ENCODE peak calls at places on chromosome 12, in four cellular contexts. F is neural progenitor cell, X is T-helper 2 cell, J is AG20443. V is an unnamed sample.

GRCh38 chr12:89552376-89552775 is 26.5 kb upstream of the POC1B start:
- DNase-seq in X (no peak), F (no peak), J (peak; percentile 17), V (no peak)

GRCh38 chr12:129564768-129565167 is 339.1 kb downstream of the TMEM132D start:
- DNase-seq in F (no peak), J (no peak), X (no peak), V (no peak)

GRCh38 chr12:10771132-10771733 is 31.2 kb downstream of the TAS2R7 start:
- DNase-seq in J (peak; percentile 39), X (no peak), F (peak; percentile 12), V (peak; percentile 44)

GRCh38 chr12:98417303-98417702 is 98.1 kb upstream of the TMPO start:
- DNase-seq in J (no peak), F (no peak), X (no peak), V (no peak)

GRCh38 chr12:40002178-40003169 is 103.4 kb downstream of the SLC2A13 start:
- DNase-seq in X (no peak), J (no peak), F (no peak), V (no peak)

GRCh38 chr12:87259405-87259804 is 769.8 kb downstream of the C12orf50 start:
- DNase-seq in X (no peak), J (no peak), F (no peak), V (no peak)

GRCh38 chr12:54977155-54977554 is 7.4 kb downstream of the TESPA1 start:
- DNase-seq in X (no peak), F (no peak), J (peak; percentile 79), V (no peak)

GRCh38 chr12:57864811-57865751 is 18.6 kb upstream of the CTDSP2 start:
- DNase-seq in X (peak; percentile 50), J (peak; percentile 96), F (peak; percentile 67), V (no peak)

GRCh38 chr12:6570264-6570887 is 2.3 kb upstream of the NOP2 start:
- DNase-seq in F (peak; percentile 76), J (peak; percentile 50), X (no peak), V (peak; percentile 79)

GRCh38 chr12:617304-617915 is 45.8 kb downstream of the NINJ2 start:
- DNase-seq in X (no peak), J (peak; percentile 33), F (no peak), V (no peak)

GRCh38 chr12:107352347-107353081 is 259.2 kb upstream of the CRY1 start:
- DNase-seq in F (no peak), X (no peak), J (no peak), V (no peak)

GRCh38 chr12:96981053-96981452 is 74.0 kb downstream of the NEDD1 start:
- DNase-seq in X (no peak), J (peak; percentile 85), F (no peak), V (no peak)

GRCh38 chr12:66823857-66824570 is 145.1 kb upstream of the GRIP1 start:
- DNase-seq in J (no peak), F (no peak), X (no peak), V (peak; percentile 16)

GRCh38 chr12:131785763-131786330 is 42.3 kb upstream of the MMP17 start:
- DNase-seq in F (no peak), J (no peak), X (no peak), V (peak; percentile 19)

GRCh38 chr12:638948-639557 is 24.2 kb downstream of the NINJ2 start:
- DNase-seq in X (no peak), F (no peak), J (no peak), V (no peak)

GRCh38 chr12:79360936-79361335 is 329.8 kb downstream of the PAWR start:
- DNase-seq in X (no peak), J (no peak), F (no peak), V (no peak)

GRCh38 chr12:64099430-64099829 is 122.7 kb downstream of the KICS2 start:
- DNase-seq in X (no peak), J (peak; percentile 90), F (no peak), V (no peak)

GRCh38 chr12:104680506-104680905 is 223.8 kb downstream of the CHST11 start:
- DNase-seq in J (no peak), X (no peak), F (no peak), V (no peak)

GRCh38 chr12:5715076-5715475 is 230.0 kb downstream of the ANO2 start:
- DNase-seq in J (no peak), F (no peak), X (no peak), V (no peak)

GRCh38 chr12:26523708-26524150 is 309.3 kb downstream of the ITPR2 start:
- DNase-seq in X (no peak), F (no peak), J (peak; percentile 92), V (peak; percentile 66)

GRCh38 chr12:103824845-103825244 is 16.2 kb downstream of the NT5DC3 start:
- DNase-seq in X (no peak), J (no peak), F (no peak), V (no peak)

GRCh38 chr12:49491823-49492222 is 47.0 kb upstream of the KCNH3 start:
- DNase-seq in J (no peak), X (no peak), F (no peak), V (no peak)

GRCh38 chr12:120468271-120468845 is 1.2 kb downstream of the SRSF9 start:
- DNase-seq in F (peak; percentile 67), J (peak; percentile 62), X (no peak), V (peak; percentile 28)

GRCh38 chr12:109153711-109154434 is 37.5 kb downstream of the ACACB start:
- DNase-seq in F (peak; percentile 51), J (no peak), X (no peak), V (peak; percentile 25)

GRCh38 chr12:92496790-92497189 is 206.0 kb upstream of the PLEKHG7 start:
- DNase-seq in J (no peak), X (no peak), F (no peak), V (no peak)

GRCh38 chr12:120346681-120347080 is 19.1 kb upstream of the PLA2G1B start:
- DNase-seq in J (no peak), F (no peak), X (no peak), V (no peak)

GRCh38 chr12:153080-153746 is 60.7 kb downstream of the SLC6A12 start:
- DNase-seq in J (peak; percentile 73), X (peak; percentile 6), F (peak; percentile 89), V (peak; percentile 87)